ENCODE peak calls at places on chromosome X, in eight cellular contexts. N is HS-5, C is M059J, R is neuronal stem cell, F is heart right ventricle, V is HuH-7.5, J is NCI-H774, G is hippocampal formation. I is an unnamed sample.

GRCh38 chrX:479273-479981 is 92.7 kb upstream of the PPP2R3B start:
- DNase-seq in G (no peak), N (no peak), R (no peak), V (no peak), F (no peak), C (no peak), J (no peak), I (no peak)

GRCh38 chrX:153731117-153731844 is 6.6 kb downstream of the ABCD1 start:
- DNase-seq in F (no peak), C (peak; percentile 32), J (no peak), N (no peak), G (no peak), V (no peak), R (no peak), I (no peak)

GRCh38 chrX:118574666-118575065 is 79.1 kb downstream of the DOCK11 start:
- DNase-seq in J (no peak), G (no peak), F (no peak), V (no peak), N (no peak), C (no peak), R (peak; percentile 65), I (no peak)

GRCh38 chrX:31555506-31555905 is 483.7 kb upstream of the FTHL17 start:
- DNase-seq in J (no peak), G (no peak), N (no peak), F (no peak), R (no peak), V (no peak), C (no peak), I (no peak)

GRCh38 chrX:150856101-150856500 is 42.4 kb downstream of the CD99L2 start:
- DNase-seq in C (peak; percentile 48), R (no peak), F (no peak), V (no peak), N (no peak), J (no peak), G (no peak), I (no peak)

GRCh38 chrX:68883800-68884199 is 55.0 kb downstream of the EFNB1 start:
- DNase-seq in R (no peak), C (no peak), N (no peak), F (no peak), V (no peak), J (no peak), G (no peak), I (no peak)

GRCh38 chrX:48833531-48834138 is 1.8 kb downstream of the PCSK1N start:
- DNase-seq in N (no peak), J (no peak), F (no peak), V (peak; percentile 70), G (no peak), R (no peak), C (peak; percentile 6), I (no peak)

GRCh38 chrX:23552289-23552688 is 115.0 kb upstream of the PRDX4 start:
- DNase-seq in N (no peak), F (no peak), R (no peak), C (no peak), G (no peak), V (no peak), J (no peak), I (no peak)

GRCh38 chrX:29617276-29617675 is 598.1 kb upstream of the MAGEB2 start:
- DNase-seq in C (peak; percentile 65), N (peak; percentile 18), J (no peak), G (no peak), V (no peak), R (no peak), F (no peak), I (no peak)

GRCh38 chrX:81261576-81261975 is 59.7 kb downstream of the SH3BGRL start:
- DNase-seq in F (no peak), G (no peak), C (peak; percentile 40), R (no peak), J (no peak), V (no peak), N (no peak), I (no peak)

GRCh38 chrX:131332331-131332730 is 43.2 kb upstream of the IGSF1 start:
- DNase-seq in G (no peak), F (no peak), N (no peak), R (no peak), J (no peak), C (no peak), V (no peak), I (no peak)

GRCh38 chrX:137313627-137314026 is 252.3 kb upstream of the ZIC3 start:
- DNase-seq in R (no peak), G (no peak), C (no peak), V (no peak), F (no peak), J (no peak), N (no peak), I (no peak)

GRCh38 chrX:32448945-32449344 is 762.4 kb downstream of the DMD start:
- DNase-seq in R (no peak), N (no peak), C (peak; percentile 9), V (no peak), J (no peak), F (no peak), G (no peak), I (no peak)

GRCh38 chrX:154097003-154097596 is 417 bp downstream of the MECP2 start:
- DNase-seq in G (peak; percentile 39), J (peak; percentile 74), V (peak; percentile 67), C (peak; percentile 73), F (peak; percentile 77), N (peak; percentile 2), R (peak; percentile 75), I (peak; percentile 74)

GRCh38 chrX:38293741-38294140 is 33.6 kb downstream of the RPGR start:
- DNase-seq in C (no peak), R (no peak), V (no peak), F (no peak), G (no peak), J (no peak), N (no peak), I (no peak)

GRCh38 chrX:129773649-129774458 is 5.9 kb upstream of the SASH3 start:
- DNase-seq in C (no peak), N (no peak), J (no peak), F (no peak), G (no peak), R (no peak), V (no peak), I (no peak)

GRCh38 chrX:132199941-132200340 is 19.3 kb downstream of the RAP2C start:
- DNase-seq in J (no peak), V (no peak), C (peak; percentile 48), N (no peak), G (no peak), F (no peak), R (no peak), I (no peak)

GRCh38 chrX:5051831-5052491 is 1176.7 kb downstream of the NLGN4X start:
- DNase-seq in V (no peak), F (no peak), N (no peak), J (no peak), R (no peak), C (peak; percentile 97), G (no peak), I (peak; percentile 19)

GRCh38 chrX:20529301-20529700 is 262.6 kb upstream of the RPS6KA3 start:
- DNase-seq in G (no peak), J (no peak), F (no peak), R (no peak), V (no peak), N (no peak), C (no peak), I (no peak)

GRCh38 chrX:118745570-118745969 is 18.2 kb downstream of the IL13RA1 start:
- DNase-seq in V (no peak), N (no peak), C (peak; percentile 23), R (no peak), F (no peak), G (no peak), J (no peak), I (no peak)

GRCh38 chrX:153735274-153735673 is 10.6 kb downstream of the ABCD1 start:
- DNase-seq in N (no peak), G (no peak), V (no peak), C (peak; percentile 35), J (no peak), R (no peak), F (no peak), I (no peak)

GRCh38 chrX:135974279-135974856 is 580 bp upstream of the MMGT1 start:
- DNase-seq in J (peak; percentile 50), G (peak; percentile 59), V (peak; percentile 35), N (no peak), C (peak; percentile 54), R (peak; percentile 54), F (peak; percentile 80), I (peak; percentile 80)

I was measured in nucleus accumbens.